ENCODE peak calls at places on chromosomes 11 and 22, in six cellular contexts. J is sigmoid colon, E is PC-3, V is spleen, A is fibroblast of lung, Q is colonic mucosa. F is an unnamed sample. For H3K4me1, the result is how much of the 10 kb centered on the place peaks cover.

GRCh38 chr11:111623527-111624030 is 21.3 kb downstream of the SIK2 start:
- DNase-seq in V (no peak), A (no peak), E (no peak), Q (peak), J (no peak), F (no peak)

GRCh38 chr11:17019231-17019630 is 5.0 kb upstream of the PLEKHA7 start:
- DNase-seq in V (no peak), A (peak), E (no peak), J (no peak), Q (no peak), F (no peak)

GRCh38 chr11:6612816-6613136 is 760 bp upstream of the TAF10 start:
- DNase-seq in Q (peak), A (no peak), J (no peak), V (peak), E (no peak), F (no peak)

GRCh38 chr22:42913874-42914510 is 56.9 kb upstream of the ARFGAP3 start:
- DNase-seq in V (no peak), Q (no peak), J (no peak), E (no peak), A (no peak), F (no peak)

GRCh38 chr11:105588001-105588400 is 21.9 kb upstream of the GRIA4 start:
- DNase-seq in V (no peak), Q (no peak), J (no peak), A (peak), E (peak), F (no peak)

GRCh38 chr11:116168459-116168787 is 604.4 kb downstream of the BUD13 start:
- DNase-seq in J (no peak), V (no peak), Q (peak), A (no peak), E (no peak), F (no peak)

GRCh38 chr11:119144825-119145476 is 3.9 kb upstream of the ABCG4 start:
- DNase-seq in J (no peak), A (peak), E (peak), V (no peak), Q (peak), F (peak)

GRCh38 chr22:21972293-21972779 is 10.3 kb downstream of the TOP3B start:
- DNase-seq in A (no peak), V (no peak), Q (peak), J (no peak), E (peak), F (peak)

GRCh38 chr11:70270877-70271634 is 566 bp downstream of the PPFIA1 start:
- DNase-seq in J (peak), E (peak), Q (peak), A (peak), V (peak), F (peak)

GRCh38 chr11:57764527-57764926 is 2.9 kb downstream of the CTNND1 start:
- DNase-seq in Q (no peak), A (peak), J (no peak), E (no peak), V (no peak), F (no peak)

GRCh38 chr22:19805821-19806212 is 45.2 kb downstream of the TBX1 start:
- DNase-seq in Q (no peak), V (peak), A (no peak), J (no peak), E (peak), F (no peak)

GRCh38 chr11:46551261-46551660 is 42.6 kb downstream of the AMBRA1 start:
- DNase-seq in Q (no peak), E (no peak), J (no peak), V (no peak), A (no peak), F (no peak)

GRCh38 chr22:50293441-50294318 is 13.8 kb downstream of the PLXNB2 start:
- DNase-seq in E (peak), A (peak), V (peak), Q (peak), J (no peak), F (peak)

GRCh38 chr11:35927730-35928129 is 16.1 kb upstream of the LDLRAD3 start:
- DNase-seq in J (peak), V (peak), Q (peak), A (peak), E (peak), F (peak)

GRCh38 chr11:429931-430456 is 11.8 kb downstream of the ANO9 start:
- DNase-seq in V (no peak), A (no peak), Q (no peak), J (no peak), E (no peak), F (no peak)

GRCh38 chr11:7892751-7893356 is 38.2 kb downstream of the OR10A6 start:
- DNase-seq in A (peak), V (no peak), Q (no peak), J (no peak), E (peak), F (no peak)

GRCh38 chr11:66048525-66049313 is at the start of gene GAL3ST3:
- DNase-seq in Q (no peak), J (no peak), V (peak), E (no peak), A (no peak), F (no peak)

GRCh38 chr22:48309115-48309705 is 1518.5 kb downstream of the BRD1 start:
- DNase-seq in V (no peak), J (no peak), A (no peak), Q (peak), E (no peak), F (no peak)

GRCh38 chr22:30435674-30436126 is 10.1 kb downstream of the MTFP1 start:
- DNase-seq in A (no peak), V (peak), J (no peak), Q (peak), E (no peak), F (no peak)

GRCh38 chr22:17043521-17043920 is 35.5 kb upstream of the GAB4 start:
- DNase-seq in A (no peak), Q (no peak), J (no peak), V (no peak), E (no peak), F (no peak)

GRCh38 chr22:18109410-18110193 is 1.0 kb upstream of the TUBA8 start:
- DNase-seq in E (no peak), J (no peak), A (no peak), Q (no peak), V (peak), F (no peak)

GRCh38 chr22:36587289-36588154 is 58.6 kb upstream of the EIF3D start:
- DNase-seq in E (peak), A (peak), J (no peak), V (peak), Q (no peak), F (no peak)

GRCh38 chr11:65383778-65384177 is 1.3 kb upstream of the SLC25A45 start:
- DNase-seq in Q (no peak), V (no peak), J (no peak), A (no peak), E (peak), F (no peak)

GRCh38 chr11:118975771-118976709 is 4.5 kb downstream of the FOXR1 start:
- DNase-seq in A (peak), V (no peak), J (no peak), Q (no peak), E (peak), F (no peak)

GRCh38 chr11:125346565-125347260 is 149.4 kb downstream of the FEZ1 start:
- DNase-seq in V (peak), E (no peak), Q (no peak), J (no peak), A (no peak), F (no peak)

GRCh38 chr22:45632791-45633515 is 38.7 kb upstream of the ATXN10 start:
- DNase-seq in V (no peak), Q (no peak), A (peak), J (peak), E (no peak), F (no peak)

GRCh38 chr11:124070906-124071621 is 29.9 kb upstream of the OR10G7 start:
- DNase-seq in J (peak), A (peak), E (peak), Q (peak), V (peak), F (peak)

GRCh38 chr11:124069429-124070401 is 28.6 kb upstream of the OR10G7 start:
- DNase-seq in J (no peak), Q (peak), A (peak), V (peak), E (peak), F (peak)

GRCh38 chr11:124074554-124074953 is 33.4 kb upstream of the OR10G7 start:
- DNase-seq in Q (no peak), E (no peak), A (no peak), V (peak), J (no peak), F (no peak)

GRCh38 chr11:124071622-124071948 is 30.5 kb upstream of the OR10G7 start:
- DNase-seq in E (no peak), Q (no peak), J (no peak), V (no peak), A (no peak), F (no peak)

DNA sequence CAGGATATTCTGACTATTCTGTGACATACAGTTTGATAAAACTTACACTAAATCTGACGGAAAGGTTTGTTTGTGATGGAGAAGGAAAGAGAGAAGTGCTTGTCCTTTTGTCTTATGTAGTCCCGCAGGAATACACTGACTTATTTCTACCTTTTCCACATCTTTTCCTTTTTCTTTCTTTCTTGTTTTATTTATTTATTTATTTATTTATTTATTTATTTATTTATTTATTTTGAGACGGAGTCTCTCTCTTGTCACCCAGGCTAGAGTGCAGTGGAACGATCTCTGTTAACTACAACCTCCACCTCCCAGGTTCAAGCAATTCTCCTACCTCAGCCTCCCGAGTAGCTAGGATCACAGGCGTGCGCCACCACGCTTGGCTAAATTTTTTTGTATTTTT is 31.0 kb upstream of the OR10G7 start:
- DNase-seq in J (no peak), V (no peak), E (no peak), A (no peak), Q (no peak), F (no peak)
- H3K4me1 ChIP-seq in J (under half), V (under half), E (under half), A (under half), Q (under half), F (under half)

DNA sequence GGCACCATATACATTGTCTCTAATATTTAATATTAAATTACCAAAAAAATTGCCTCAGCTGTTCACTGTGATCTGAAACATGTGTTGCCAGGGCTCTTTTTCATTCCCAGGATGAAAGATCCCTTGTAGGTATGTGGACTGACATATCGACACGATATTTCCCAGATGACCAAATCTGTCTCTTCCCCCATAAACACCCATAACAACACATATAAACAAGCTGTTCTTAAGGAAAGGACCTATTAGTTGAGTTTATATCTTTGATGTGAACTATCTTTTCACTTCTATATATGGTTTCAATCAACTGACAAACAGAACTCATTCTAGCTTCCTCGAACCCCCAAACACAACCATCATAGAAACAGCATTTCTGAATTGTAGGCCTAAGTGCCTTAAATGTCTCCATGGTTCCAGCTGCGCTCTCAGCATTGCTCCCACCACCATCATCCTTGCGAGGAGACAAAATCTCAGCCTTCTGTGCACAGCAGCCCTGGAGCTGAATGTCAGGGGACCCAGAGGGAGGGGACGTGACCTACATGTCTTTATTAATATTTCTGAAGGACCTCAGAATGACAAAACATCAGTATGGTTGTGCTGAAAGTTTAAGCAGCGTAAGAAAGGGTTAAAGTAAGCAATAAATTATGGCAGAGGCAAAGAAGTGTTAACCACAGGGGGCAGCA is 67.0 kb downstream of the ETS1 start:
- DNase-seq in A (no peak), E (no peak), Q (no peak), J (no peak), V (no peak), F (no peak)
- H3K27ac ChIP-seq in A (peak), E (peak), Q (peak), J (peak), V (peak), F (peak)

GRCh38 chr11:75170463-75171201 is 19.7 kb downstream of the SLCO2B1 start:
- DNase-seq in Q (no peak), E (no peak), A (no peak), V (no peak), J (no peak), F (no peak)

GRCh38 chr11:75174348-75174747 is 23.4 kb downstream of the SLCO2B1 start:
- DNase-seq in E (no peak), A (no peak), Q (no peak), J (no peak), V (no peak), F (no peak)

GRCh38 chr11:75169101-75169885 is 18.4 kb downstream of the SLCO2B1 start:
- DNase-seq in E (no peak), V (no peak), A (no peak), Q (no peak), J (no peak), F (no peak)

GRCh38 chr11:75173336-75173735 is 22.4 kb downstream of the SLCO2B1 start:
- DNase-seq in E (no peak), J (no peak), V (no peak), Q (no peak), A (no peak), F (no peak)

DNA sequence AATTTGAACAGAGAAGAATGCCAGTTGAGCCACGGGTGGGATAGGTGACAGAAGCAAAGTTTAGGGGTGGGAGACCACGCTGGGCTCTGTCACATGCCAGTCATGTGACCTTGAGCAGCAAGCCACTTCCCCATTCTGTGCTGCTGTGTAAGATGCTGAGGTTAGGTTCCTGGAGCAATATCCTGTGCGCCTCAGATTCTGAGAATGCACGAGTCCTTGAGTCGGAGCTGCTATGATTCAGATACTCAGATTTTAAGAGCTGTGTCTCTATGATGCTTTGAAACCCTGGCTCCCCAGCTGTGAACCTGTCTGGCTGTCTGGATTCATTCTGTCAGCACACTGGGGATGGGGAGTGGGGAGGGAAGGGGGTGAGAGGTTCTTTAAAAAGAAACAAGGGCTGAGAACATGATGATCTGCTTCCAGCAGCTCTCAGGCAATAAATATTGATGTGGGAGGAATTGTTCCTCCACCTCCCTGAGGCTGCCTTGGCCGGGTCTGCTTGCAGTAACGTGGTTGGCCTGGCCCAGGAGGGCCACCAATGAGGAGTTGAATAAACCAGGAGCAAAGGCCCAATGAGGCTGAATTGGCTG is 24.0 kb downstream of the SLCO2B1 start:
- DNase-seq in A (peak), J (peak), E (no peak), V (no peak), Q (no peak), F (peak)
- H3K4me3 ChIP-seq in A (no peak), J (no peak), E (no peak), V (no peak), Q (no peak), F (no peak)

GRCh38 chr11:121422675-121423074 is 29.4 kb upstream of the SORL1 start:
- DNase-seq in V (no peak), E (no peak), J (no peak), A (no peak), Q (no peak), F (no peak)

GRCh38 chr11:121426476-121427454 is 25.3 kb upstream of the SORL1 start:
- DNase-seq in Q (peak), J (peak), E (peak), V (peak), A (no peak), F (peak)

GRCh38 chr11:121429556-121429955 is 22.6 kb upstream of the SORL1 start:
- DNase-seq in V (no peak), J (no peak), A (no peak), E (no peak), Q (no peak), F (no peak)

GRCh38 chr11:121421149-121421906 is 30.8 kb upstream of the SORL1 start:
- DNase-seq in A (peak), Q (no peak), J (no peak), V (no peak), E (peak), F (no peak)

GRCh38 chr11:121425818-121426217 is 26.3 kb upstream of the SORL1 start:
- DNase-seq in Q (no peak), A (no peak), E (no peak), V (no peak), J (no peak), F (no peak)
- H3K4me1 ChIP-seq in Q (under half), A (under half), E (under half), V (under half), J (under half), F (under half)

GRCh38 chr11:117825538-117826359 is 1.2 kb upstream of the FXYD2 start:
- DNase-seq in E (no peak), A (no peak), V (peak), J (peak), Q (no peak), F (peak)
- H3K27ac ChIP-seq in E (no peak), A (no peak), V (peak), J (no peak), Q (no peak), F (no peak)

GRCh38 chr11:75350122-75350742 is 1.2 kb downstream of the ARRB1 start:
- DNase-seq in E (no peak), Q (no peak), J (no peak), V (peak), A (no peak), F (no peak)
- H3K4me3 ChIP-seq in E (peak), Q (peak), J (peak), V (peak), A (peak), F (peak)

GRCh38 chr11:10538924-10539323 is 2.1 kb downstream of the RNF141 start:
- DNase-seq in E (no peak), Q (no peak), J (no peak), A (no peak), V (no peak), F (no peak)
- H3K4me1 ChIP-seq in E (under half), Q (under half), J (under half), A (under half), V (under half), F (under half)

F was measured in testis.